ENCODE peak calls at places on chromosomes 11 and 22, in seven cellular contexts. R is mammary epithelial cell, A is H1, W is body of pancreas, U is sigmoid colon, Z is mesendoderm, C is IMR-90. I is an unnamed sample.
A peak's percentile ranks its signal among the peaks of the same experiment; 100 is the strongest.

GRCh38 chr22:46214149-46214548 is 35.9 kb downstream of the CDPF1 start:
- DNase-seq in W (no peak), Z (no peak), C (no peak), U (no peak), R (no peak), A (no peak), I (peak; percentile 29)

GRCh38 chr11:19359425-19360000 is 118.8 kb upstream of the E2F8 start:
- DNase-seq in R (no peak), C (peak; percentile 72), U (no peak), W (no peak), A (no peak), Z (no peak), I (no peak)

GRCh38 chr22:45335021-45335818 is 25.5 kb downstream of the FAM118A start:
- DNase-seq in Z (peak; percentile 71), C (no peak), W (no peak), R (peak; percentile 43), U (no peak), A (peak; percentile 31), I (no peak)

GRCh38 chr22:40499187-40499753 is 128.9 kb downstream of the SGSM3 start:
- DNase-seq in A (peak; percentile 10), R (peak; percentile 87), Z (peak; percentile 79), U (no peak), C (peak; percentile 99), W (peak; percentile 68), I (no peak)

GRCh38 chr11:96161271-96162089 is 181.5 kb downstream of the MAML2 start:
- DNase-seq in W (no peak), U (no peak), C (peak; percentile 68), Z (no peak), A (no peak), R (no peak), I (no peak)

GRCh38 chr11:107293677-107294344 is 163.8 kb downstream of the CWF19L2 start:
- DNase-seq in U (no peak), W (no peak), C (no peak), R (no peak), Z (peak; percentile 13), A (peak; percentile 3), I (no peak)

GRCh38 chr11:108757630-108758029 is 92.8 kb downstream of the DDX10 start:
- DNase-seq in A (no peak), U (no peak), C (no peak), W (no peak), Z (no peak), R (no peak), I (no peak)

GRCh38 chr11:83147895-83148294 is 9.0 kb upstream of the PCF11 start:
- DNase-seq in C (no peak), U (no peak), R (no peak), W (no peak), A (no peak), Z (no peak), I (no peak)

GRCh38 chr22:36148411-36148810 is 12.1 kb downstream of the APOL3 start:
- DNase-seq in C (no peak), W (no peak), U (peak; percentile 63), A (no peak), Z (no peak), R (no peak), I (no peak)

GRCh38 chr11:47983464-47984397 is 3.4 kb downstream of the PTPRJ start:
- DNase-seq in W (no peak), Z (no peak), R (no peak), A (no peak), U (no peak), C (peak; percentile 73), I (no peak)

GRCh38 chr22:23548501-23549197 is 31.4 kb downstream of the IGLL1 start:
- DNase-seq in U (peak; percentile 45), A (no peak), R (no peak), W (no peak), Z (peak; percentile 88), C (no peak), I (peak; percentile 54)

GRCh38 chr22:23215294-23216204 is 35.2 kb downstream of the BCR start:
- DNase-seq in U (no peak), A (no peak), Z (peak; percentile 80), W (peak; percentile 62), C (peak; percentile 64), R (peak; percentile 14), I (no peak)

GRCh38 chr11:130762342-130763037 is 153.8 kb downstream of the SNX19 start:
- DNase-seq in R (peak; percentile 89), C (no peak), A (no peak), Z (no peak), W (peak; percentile 86), U (no peak), I (no peak)

GRCh38 chr11:116030697-116031331 is 526.6 kb upstream of the CADM1 start:
- DNase-seq in W (no peak), U (no peak), A (no peak), Z (no peak), C (no peak), R (no peak), I (no peak)

DNA sequence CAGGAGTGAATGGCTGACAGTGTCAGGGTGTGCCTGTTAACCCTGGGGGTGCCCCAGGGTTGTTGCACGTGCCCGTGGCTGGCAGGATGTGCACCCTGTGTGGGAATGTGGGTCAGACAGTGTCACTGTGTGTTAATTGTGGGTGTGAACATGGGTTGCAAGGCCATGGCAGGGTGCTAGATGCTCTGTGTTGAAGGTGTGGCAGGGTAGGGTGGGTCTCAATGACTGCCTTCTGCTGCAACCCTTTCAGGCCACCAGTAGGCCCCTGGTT is 8.3 kb downstream of the RIN1 start:
- DNase-seq in Z (no peak), C (no peak), U (no peak), A (no peak), W (no peak), R (peak; percentile 27), I (no peak)
- H3K27ac ChIP-seq in Z (no peak overlapping the region), C (peak overlapping the region; percentile 95), U (peak overlapping the region; percentile 72), A (no peak overlapping the region), W (no peak overlapping the region), R (no peak overlapping the region), I (no peak overlapping the region)

GRCh38 chr22:29310863-29311339 is 4.5 kb downstream of the GAS2L1 start:
- DNase-seq in C (peak; percentile 96), A (no peak), U (peak; percentile 98), Z (peak; percentile 95), W (peak; percentile 97), R (peak; percentile 94), I (peak; percentile 96)

GRCh38 chr22:29313126-29314071 is 2.1 kb downstream of the RASL10A start:
- DNase-seq in Z (peak; percentile 96), C (no peak), U (peak; percentile 70), A (peak; percentile 81), R (no peak), W (no peak), I (peak; percentile 67)

GRCh38 chr22:29310065-29310862 is 3.8 kb downstream of the GAS2L1 start:
- DNase-seq in Z (no peak), C (no peak), R (peak; percentile 26), A (no peak), U (peak; percentile 79), W (no peak), I (no peak)

GRCh38 chr22:29312218-29313125 is 3.0 kb downstream of the RASL10A start:
- DNase-seq in W (no peak), R (no peak), A (no peak), Z (no peak), C (no peak), U (peak; percentile 65), I (peak; percentile 67)

DNA sequence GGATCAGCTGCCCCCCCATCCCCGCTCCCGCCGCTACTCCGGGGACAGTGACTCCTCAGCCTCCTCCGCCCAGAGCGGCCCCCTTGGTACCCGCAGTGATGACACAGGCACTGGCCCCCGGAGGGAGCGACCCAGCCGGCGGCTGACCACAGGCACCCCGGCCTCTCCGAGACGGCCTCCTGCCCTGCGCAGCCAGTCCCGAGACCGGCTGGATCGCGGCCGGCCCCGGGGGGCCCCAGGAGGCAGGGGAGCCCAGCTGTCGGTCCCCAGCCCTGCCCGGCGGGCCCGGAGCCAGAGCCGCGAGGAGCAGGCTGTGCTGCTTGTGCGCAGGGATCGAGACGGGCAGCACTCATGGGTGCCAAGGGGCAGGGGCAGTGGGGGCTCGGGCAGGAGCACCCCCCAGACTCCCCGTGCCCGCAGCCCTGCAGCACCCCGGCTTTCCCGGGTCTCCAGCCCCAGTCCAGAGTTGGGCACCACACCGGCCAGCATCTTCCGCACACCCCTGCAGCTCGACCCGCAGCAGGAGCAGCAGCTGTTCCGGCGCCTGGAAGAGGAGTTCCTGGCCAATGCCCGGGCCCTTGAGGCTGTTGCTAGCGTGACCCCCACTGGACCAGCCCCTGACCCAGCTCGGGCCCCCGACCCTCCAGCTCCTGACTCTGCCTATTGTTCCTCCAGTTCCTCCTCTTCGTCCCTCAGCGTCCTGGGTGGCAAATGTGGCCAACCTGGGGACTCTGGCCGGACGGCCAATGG is 3.9 kb downstream of the RASL10A start:
- DNase-seq in U (no peak), Z (no peak), W (no peak), R (no peak), C (no peak), A (no peak), I (no peak)
- H3K4me3 ChIP-seq in U (peak overlapping the region; percentile 29), Z (no peak overlapping the region), W (no peak overlapping the region), R (no peak overlapping the region), C (no peak overlapping the region), A (no peak overlapping the region), I (no peak overlapping the region)

GRCh38 chr22:26606611-26607010 is 11.2 kb downstream of the CRYBB1 start:
- DNase-seq in U (no peak), R (peak; percentile 26), A (no peak), W (no peak), C (peak; percentile 84), Z (no peak), I (no peak)

GRCh38 chr22:26608129-26608528 is 9.7 kb downstream of the CRYBB1 start:
- DNase-seq in W (no peak), U (no peak), Z (no peak), A (no peak), C (no peak), R (no peak), I (no peak)

GRCh38 chr22:26610983-26611382 is 6.8 kb downstream of the CRYBB1 start:
- DNase-seq in W (no peak), U (no peak), R (peak; percentile 18), C (peak; percentile 22), Z (no peak), A (no peak), I (no peak)

GRCh38 chr22:26610072-26610958 is 7.5 kb downstream of the CRYBB1 start:
- DNase-seq in A (no peak), W (peak; percentile 10), Z (no peak), C (peak; percentile 96), R (peak; percentile 59), U (no peak), I (no peak)

GRCh38 chr22:26609287-26609686 is 8.5 kb downstream of the CRYBB1 start:
- DNase-seq in A (no peak), C (no peak), R (no peak), Z (no peak), W (no peak), U (no peak), I (no peak)
- H3K4me1 ChIP-seq in A (peaks cover 18% of the 10 kb centered on the region), C (peaks cover 8% of the 10 kb centered on the region), R (no peaks in the 10 kb centered on the region), Z (peaks cover 6% of the 10 kb centered on the region), W (no peaks in the 10 kb centered on the region), U (no peaks in the 10 kb centered on the region), I (no peaks in the 10 kb centered on the region)

GRCh38 chr11:117219001-117219400 is 12.9 kb downstream of the PCSK7 start:
- DNase-seq in C (no peak), R (no peak), Z (no peak), U (peak; percentile 63), W (no peak), A (no peak), I (peak; percentile 42)
- H3K27ac ChIP-seq in C (peak overlapping the region; percentile 100), R (no peak overlapping the region), Z (no peak overlapping the region), U (peak overlapping the region; percentile 89), W (no peak overlapping the region), A (no peak overlapping the region), I (peak overlapping the region; percentile 15)